ENCODE peak calls at places on chromosomes 3 and 15, in four cellular contexts. One of them, this sample, is unnamed.

GRCh38 chr3:80855482-80855881 is 906.0 kb downstream of the GBE1 start:
- DNase-seq in mesenchymal stem cell: no peak
- DNase-seq in trophoblast cell: no peak
- DNase-seq in H1: no peak
- DNase-seq in this sample: no peak

GRCh38 chr15:60966316-60966715 is 262.8 kb downstream of the RORA start:
- DNase-seq in H1: no peak
- DNase-seq in mesenchymal stem cell: no peak
- DNase-seq in trophoblast cell: no peak
- DNase-seq in this sample: no peak

GRCh38 chr3:184156522-184156955 is 1.4 kb downstream of the DVL3 start:
- DNase-seq in mesenchymal stem cell: peak
- DNase-seq in H1: peak
- DNase-seq in trophoblast cell: peak
- DNase-seq in this sample: peak

GRCh38 chr3:133944641-133945441 is 49.2 kb upstream of the RAB6B start:
- DNase-seq in mesenchymal stem cell: peak
- DNase-seq in trophoblast cell: no peak
- DNase-seq in H1: no peak
- DNase-seq in this sample: no peak

GRCh38 chr15:100690032-100690785 is 87.8 kb downstream of the ASB7 start:
- DNase-seq in H1: no peak
- DNase-seq in trophoblast cell: no peak
- DNase-seq in mesenchymal stem cell: no peak
- DNase-seq in this sample: no peak

GRCh38 chr15:29066848-29067247 is 181.1 kb downstream of the APBA2 start:
- DNase-seq in mesenchymal stem cell: no peak
- DNase-seq in trophoblast cell: no peak
- DNase-seq in H1: no peak
- DNase-seq in this sample: no peak

GRCh38 chr3:38067508-38068233 is 28.7 kb downstream of the DLEC1 start:
- DNase-seq in mesenchymal stem cell: no peak
- DNase-seq in H1: no peak
- DNase-seq in trophoblast cell: peak
- DNase-seq in this sample: no peak

GRCh38 chr3:161400650-161401049 is 29.3 kb upstream of the SPTSSB start:
- DNase-seq in trophoblast cell: no peak
- DNase-seq in mesenchymal stem cell: no peak
- DNase-seq in H1: no peak
- DNase-seq in this sample: no peak

GRCh38 chr3:118292841-118293240 is 741.8 kb downstream of the IGSF11 start:
- DNase-seq in mesenchymal stem cell: no peak
- DNase-seq in trophoblast cell: no peak
- DNase-seq in H1: no peak
- DNase-seq in this sample: no peak

GRCh38 chr3:69444980-69445379 is 59.1 kb upstream of the FRMD4B start:
- DNase-seq in H1: no peak
- DNase-seq in mesenchymal stem cell: peak
- DNase-seq in trophoblast cell: no peak
- DNase-seq in this sample: no peak
- H3K4me3 ChIP-seq in H1: no peak
- H3K4me3 ChIP-seq in mesenchymal stem cell: peak
- H3K4me3 ChIP-seq in trophoblast cell: no peak
- H3K4me3 ChIP-seq in this sample: no peak

GRCh38 chr15:67079361-67079760 is 14.0 kb downstream of the SMAD3 start:
- DNase-seq in H1: no peak
- DNase-seq in trophoblast cell: no peak
- DNase-seq in mesenchymal stem cell: no peak
- DNase-seq in this sample: no peak
- H2BK5ac ChIP-seq in H1: no peak
- H2BK5ac ChIP-seq in trophoblast cell: no peak
- H2BK5ac ChIP-seq in mesenchymal stem cell: no peak
- H2BK5ac ChIP-seq in this sample: no peak

GRCh38 chr15:81725590-81725989 is 320.2 kb downstream of the MEX3B start:
- DNase-seq in H1: no peak
- DNase-seq in trophoblast cell: no peak
- DNase-seq in mesenchymal stem cell: no peak
- DNase-seq in this sample: no peak

GRCh38 chr15:81723758-81724157 is 322.1 kb downstream of the MEX3B start:
- DNase-seq in H1: no peak
- DNase-seq in mesenchymal stem cell: no peak
- DNase-seq in trophoblast cell: no peak
- DNase-seq in this sample: no peak

GRCh38 chr15:81722982-81723381 is 322.8 kb downstream of the MEX3B start:
- DNase-seq in H1: no peak
- DNase-seq in mesenchymal stem cell: no peak
- DNase-seq in trophoblast cell: no peak
- DNase-seq in this sample: no peak
- H2BK12ac ChIP-seq in H1: no peak
- H2BK12ac ChIP-seq in mesenchymal stem cell: no peak
- H2BK12ac ChIP-seq in trophoblast cell: no peak
- H2BK12ac ChIP-seq in this sample: no peak

GRCh38 chr3:127689266-127689860 is 16.6 kb downstream of the ABTB1 start:
- DNase-seq in trophoblast cell: no peak
- DNase-seq in mesenchymal stem cell: no peak
- DNase-seq in H1: no peak
- DNase-seq in this sample: no peak
- H3K4me3 ChIP-seq in trophoblast cell: no peak
- H3K4me3 ChIP-seq in mesenchymal stem cell: no peak
- H3K4me3 ChIP-seq in H1: no peak
- H3K4me3 ChIP-seq in this sample: no peak

GRCh38 chr3:182794455-182794773 is 1.1 kb downstream of the ATP11B start:
- DNase-seq in H1: no peak
- DNase-seq in trophoblast cell: no peak
- DNase-seq in mesenchymal stem cell: no peak
- DNase-seq in this sample: no peak
- H2BK5ac ChIP-seq in H1: no peak
- H2BK5ac ChIP-seq in trophoblast cell: no peak
- H2BK5ac ChIP-seq in mesenchymal stem cell: no peak
- H2BK5ac ChIP-seq in this sample: no peak

GRCh38 chr3:52167240-52167639 is 13.0 kb upstream of the POC1A start:
- DNase-seq in H1: peak
- DNase-seq in trophoblast cell: no peak
- DNase-seq in mesenchymal stem cell: no peak
- DNase-seq in this sample: no peak
- H2BK12ac ChIP-seq in H1: peak
- H2BK12ac ChIP-seq in trophoblast cell: no peak
- H2BK12ac ChIP-seq in mesenchymal stem cell: no peak
- H2BK12ac ChIP-seq in this sample: no peak

GRCh38 chr15:58690703-58691102 is 58.8 kb downstream of the ADAM10 start:
- DNase-seq in trophoblast cell: no peak
- DNase-seq in mesenchymal stem cell: no peak
- DNase-seq in H1: no peak
- DNase-seq in this sample: no peak
- H3K4me3 ChIP-seq in trophoblast cell: no peak
- H3K4me3 ChIP-seq in mesenchymal stem cell: no peak
- H3K4me3 ChIP-seq in H1: no peak
- H3K4me3 ChIP-seq in this sample: no peak

DNA sequence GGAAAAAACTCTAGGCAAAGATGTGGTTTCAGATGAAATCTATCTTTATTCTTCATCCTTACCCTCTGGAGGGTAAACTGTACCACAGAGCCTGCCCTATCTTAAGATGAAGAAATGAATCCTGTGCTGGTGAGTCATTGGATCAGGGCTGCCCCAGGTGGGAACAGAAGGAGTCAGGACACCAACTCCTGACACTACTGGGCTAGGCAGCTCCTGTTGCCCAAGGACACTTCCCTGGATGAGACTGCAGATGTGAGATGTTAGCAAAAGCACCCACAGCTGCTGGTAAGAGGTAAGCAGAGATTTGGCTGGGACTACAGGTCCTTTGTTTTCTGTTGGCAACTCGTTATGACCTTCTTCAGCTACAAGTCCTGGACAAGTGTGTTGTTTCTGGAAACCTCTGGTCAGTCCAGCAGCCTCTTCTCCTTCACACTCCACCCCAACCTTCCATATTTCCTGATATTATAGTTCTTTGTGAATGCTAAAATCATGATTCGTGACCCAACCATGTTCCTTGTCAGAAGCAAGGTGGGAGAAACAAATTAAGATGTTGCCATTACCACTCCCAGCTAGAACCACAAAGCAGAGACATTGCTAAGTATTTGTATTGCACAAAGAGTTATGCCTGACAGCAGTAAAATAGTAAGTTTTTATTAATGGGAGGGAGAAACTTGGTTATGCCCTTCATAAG is 104.2 kb upstream of the TGFBR2 start:
- DNase-seq in trophoblast cell: peak
- DNase-seq in H1: no peak
- DNase-seq in mesenchymal stem cell: no peak
- DNase-seq in this sample: no peak
- H2BK5ac ChIP-seq in trophoblast cell: peak
- H2BK5ac ChIP-seq in H1: no peak
- H2BK5ac ChIP-seq in mesenchymal stem cell: no peak
- H2BK5ac ChIP-seq in this sample: no peak

DNA sequence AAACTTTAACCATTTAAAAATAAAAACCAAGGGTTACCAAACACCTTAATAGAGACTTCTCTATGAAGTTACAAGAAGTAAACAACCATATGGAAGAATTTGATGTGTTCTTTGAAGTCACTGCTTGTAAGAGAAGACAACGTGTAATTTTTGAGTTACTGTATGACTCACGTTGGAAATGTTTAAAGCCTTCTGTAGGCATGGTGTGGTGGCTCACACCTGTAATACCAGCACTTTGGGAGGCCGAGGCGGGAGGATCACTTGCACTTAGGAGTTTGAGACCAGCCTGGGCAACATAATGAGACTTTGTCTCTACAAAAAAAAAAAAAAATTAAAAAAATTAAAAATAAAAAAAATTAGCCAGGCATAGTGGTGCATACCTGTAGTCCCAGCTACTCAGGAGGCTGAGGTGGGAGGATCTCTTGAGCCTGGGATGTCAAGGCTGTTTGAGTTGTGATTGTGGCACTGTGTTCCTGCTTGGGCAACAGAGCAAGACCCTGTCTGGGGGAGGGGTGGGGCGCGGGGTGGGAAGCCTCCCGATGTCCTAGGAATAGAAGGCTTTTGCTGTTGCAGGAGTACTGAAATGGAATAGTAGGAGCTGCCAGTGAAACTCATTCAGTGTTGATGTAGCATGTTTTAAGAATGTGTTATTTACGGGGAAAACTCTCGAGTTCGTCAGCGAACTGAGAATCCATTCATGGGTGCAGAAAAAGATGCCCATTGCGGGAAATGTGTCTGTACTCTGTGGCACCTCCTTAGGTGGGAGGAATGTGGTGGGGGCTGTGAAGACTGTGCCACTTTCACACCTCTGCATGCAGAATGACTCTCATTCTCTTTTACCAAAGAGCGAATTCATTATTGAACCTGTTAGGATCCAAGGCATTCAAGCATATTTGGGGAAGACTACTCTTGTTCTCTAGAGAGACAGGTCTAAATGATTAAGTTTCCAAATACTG is 134.2 kb downstream of the FNDC3B start:
- DNase-seq in H1: no peak
- DNase-seq in mesenchymal stem cell: no peak
- DNase-seq in trophoblast cell: peak
- DNase-seq in this sample: no peak
- H2BK12ac ChIP-seq in H1: peak
- H2BK12ac ChIP-seq in mesenchymal stem cell: no peak
- H2BK12ac ChIP-seq in trophoblast cell: no peak
- H2BK12ac ChIP-seq in this sample: no peak